ENCODE peak calls at places on chromosomes 12 and 14, in four cellular contexts. F is progenitor cell of endocrine pancreas, U is AG09319, P is body of pancreas. X is an unnamed sample.
A peak's percentile ranks its signal among the peaks of the same experiment; 100 is the strongest.

GRCh38 chr14:77143071-77143470 is 1.5 kb upstream of the ZDHHC22 start:
- DNase-seq in F (no peak), U (no peak), P (no peak), X (no peak)

GRCh38 chr12:65608319-65608916 is 215.9 kb upstream of the HMGA2 start:
- DNase-seq in F (no peak), U (no peak), P (no peak), X (no peak)

GRCh38 chr14:22487941-22488340 is 101.1 kb downstream of the DAD1 start:
- DNase-seq in F (no peak), U (no peak), P (no peak), X (no peak)

GRCh38 chr14:22474730-22475351 is 114.2 kb downstream of the DAD1 start:
- DNase-seq in F (no peak), U (no peak), P (no peak), X (no peak)

GRCh38 chr14:24349742-24350141 is 10.0 kb upstream of the RIPK3 start:
- DNase-seq in F (no peak), U (no peak), P (no peak), X (no peak)

GRCh38 chr14:30295980-30296379 is 263.0 kb upstream of the G2E3 start:
- DNase-seq in F (no peak), U (no peak), P (no peak), X (no peak)

GRCh38 chr14:104435147-104436046 is 144.2 kb upstream of the C14orf180 start:
- DNase-seq in F (no peak), U (no peak), P (no peak), X (no peak)

GRCh38 chr14:102857444-102857843 is 65.0 kb upstream of the AMN start:
- DNase-seq in F (no peak), U (no peak), P (no peak), X (no peak)

GRCh38 chr12:2044165-2044564 is 8.6 kb upstream of the CACNA1C start:
- DNase-seq in F (no peak), U (no peak), P (no peak), X (no peak)

GRCh38 chr12:53034459-53034858 is 15.4 kb upstream of the TNS2 start:
- DNase-seq in F (no peak), U (no peak), P (no peak), X (no peak)

GRCh38 chr12:69688021-69688420 is 11.1 kb downstream of the BEST3 start:
- DNase-seq in F (no peak), U (no peak), P (no peak), X (no peak)

GRCh38 chr14:73943083-73943482 is 6.8 kb downstream of the FAM161B start:
- DNase-seq in F (no peak), U (peak; percentile 11), P (no peak), X (no peak)

GRCh38 chr12:1530592-1531159 is 63.7 kb downstream of the FBXL14 start:
- DNase-seq in F (no peak), U (no peak), P (no peak), X (no peak)

GRCh38 chr12:122641976-122642375 is 61.2 kb downstream of the HCAR2 start:
- DNase-seq in F (no peak), U (no peak), P (no peak), X (no peak)

GRCh38 chr12:33825986-33826602 is 196.2 kb upstream of the ALG10 start:
- DNase-seq in F (no peak), U (no peak), P (no peak), X (no peak)

GRCh38 chr14:65981192-65981843 is 504.9 kb upstream of the CCDC196 start:
- DNase-seq in F (no peak), U (no peak), P (no peak), X (peak; percentile 53)

GRCh38 chr12:84136862-84137367 is 775.7 kb downstream of the SLC6A15 start:
- DNase-seq in F (no peak), U (no peak), P (no peak), X (no peak)

GRCh38 chr12:107405436-107405835 is 280.2 kb upstream of the PWP1 start:
- DNase-seq in F (no peak), U (no peak), P (no peak), X (no peak)

GRCh38 chr14:28875937-28876910 is 109.6 kb downstream of the FOXG1 start:
- DNase-seq in F (no peak), U (no peak), P (no peak), X (no peak)

GRCh38 chr12:108595711-108596647 is 1.9 kb downstream of the TMEM119 start:
- DNase-seq in F (no peak), U (no peak), P (no peak), X (no peak)

GRCh38 chr12:62683724-62684501 is 217.3 kb downstream of the MON2 start:
- DNase-seq in F (no peak), U (peak; percentile 71), P (peak; percentile 13), X (no peak)

GRCh38 chr12:31966558-31967205 is 7.5 kb downstream of the RESF1 start:
- DNase-seq in F (no peak), U (no peak), P (no peak), X (no peak)

GRCh38 chr14:52961060-52961639 is 10.3 kb upstream of the FERMT2 start:
- DNase-seq in F (no peak), U (no peak), P (peak; percentile 68), X (no peak)

GRCh38 chr12:2083561-2083960 is 30.8 kb downstream of the CACNA1C start:
- DNase-seq in F (no peak), U (no peak), P (no peak), X (no peak)

GRCh38 chr14:59214702-59215302 is 26.3 kb downstream of the DAAM1 start:
- DNase-seq in F (no peak), U (no peak), P (no peak), X (no peak)

GRCh38 chr12:1928439-1929121 is 10.1 kb upstream of the CACNA2D4 start:
- DNase-seq in F (peak; percentile 8), U (no peak), P (no peak), X (no peak)

GRCh38 chr12:52200086-52200782 is 8.4 kb upstream of the KRT80 start:
- DNase-seq in F (no peak), U (no peak), P (no peak), X (no peak)

GRCh38 chr14:104722938-104723650 is 935 bp upstream of the ADSS1 start:
- DNase-seq in F (no peak), U (no peak), P (no peak), X (no peak)

DNA sequence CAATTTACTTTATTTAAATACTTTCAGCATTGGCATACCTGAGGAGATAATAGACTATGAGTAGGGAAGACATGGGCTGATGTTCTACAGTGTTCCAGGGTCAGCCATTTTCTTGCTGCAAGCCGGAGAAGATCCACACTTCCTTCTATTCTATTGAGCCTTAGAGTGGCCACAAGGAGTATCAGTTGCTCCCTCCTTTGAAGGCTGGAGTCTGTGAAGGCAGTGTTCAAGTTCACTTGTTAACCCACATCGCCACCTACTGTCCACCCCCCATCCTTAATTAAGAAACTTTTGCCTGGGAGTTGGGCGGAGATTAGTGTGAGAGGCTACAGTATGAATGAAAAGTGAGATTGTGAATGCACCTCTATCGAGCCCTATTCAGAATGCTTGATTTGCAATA is 666.6 kb downstream of the NRXN3 start:
- DNase-seq in F (peak; percentile 46), U (peak; percentile 23), P (peak; percentile 66), X (peak; percentile 22)
- TF ChIP-seq CTCF in F (peak; percentile 76), U (peak; percentile 38), P (peak; percentile 53), X (peak; percentile 96)

GRCh38 chr14:99118046-99118721 is 153.8 kb downstream of the BCL11B start:
- DNase-seq in F (no peak), U (no peak), P (no peak), X (no peak)
- TF ChIP-seq CTCF in F (no peak), U (no peak), P (no peak), X (peak; percentile 27)

DNA sequence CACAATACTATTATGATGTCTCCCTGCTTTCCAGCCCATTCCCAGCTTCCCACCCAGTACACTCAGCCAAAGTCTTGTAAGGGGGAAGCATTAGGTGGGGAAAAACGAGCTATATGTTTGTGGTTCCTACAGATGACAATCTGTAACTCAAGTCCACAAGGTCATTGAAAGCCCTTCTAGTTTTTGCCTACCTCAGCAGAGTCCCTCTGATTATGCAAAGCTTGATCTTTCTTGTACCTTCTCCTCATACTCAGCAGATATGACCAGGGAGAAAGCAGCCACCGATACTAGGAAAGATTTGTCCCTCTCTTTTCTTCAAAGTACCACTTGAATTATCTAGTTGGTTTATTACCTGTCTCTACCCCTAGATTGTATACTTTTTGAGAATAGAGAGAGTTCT is 10.6 kb downstream of the CMAS start:
- DNase-seq in F (no peak), U (no peak), P (no peak), X (no peak)
- TF ChIP-seq CTCF in F (no peak), U (no peak), P (no peak), X (no peak)

GRCh38 chr12:54159140-54159539 is 29.6 kb downstream of the SMUG1 start:
- DNase-seq in F (peak; percentile 75), U (no peak), P (peak; percentile 30), X (no peak)
- TF ChIP-seq CTCF in F (peak; percentile 36), U (no peak), P (no peak), X (no peak)

GRCh38 chr12:14845350-14845750 is 2.0 kb upstream of the ART4 start:
- DNase-seq in F (peak; percentile 44), U (no peak), P (peak; percentile 70), X (peak; percentile 23)
- TF ChIP-seq CTCF in F (peak; percentile 91), U (peak; percentile 67), P (peak; percentile 88), X (peak; percentile 93)

GRCh38 chr12:109931143-109931542 is 31.1 kb downstream of the TCHP start:
- DNase-seq in F (no peak), U (no peak), P (no peak), X (no peak)

GRCh38 chr12:109930028-109930800 is 30.1 kb downstream of the TCHP start:
- DNase-seq in F (no peak), U (no peak), P (peak; percentile 68), X (no peak)

GRCh38 chr12:109937371-109937770 is 37.3 kb downstream of the TCHP start:
- DNase-seq in F (no peak), U (no peak), P (no peak), X (no peak)

GRCh38 chr12:109932878-109933503 is 32.9 kb downstream of the TCHP start:
- DNase-seq in F (no peak), U (no peak), P (peak; percentile 62), X (no peak)

DNA sequence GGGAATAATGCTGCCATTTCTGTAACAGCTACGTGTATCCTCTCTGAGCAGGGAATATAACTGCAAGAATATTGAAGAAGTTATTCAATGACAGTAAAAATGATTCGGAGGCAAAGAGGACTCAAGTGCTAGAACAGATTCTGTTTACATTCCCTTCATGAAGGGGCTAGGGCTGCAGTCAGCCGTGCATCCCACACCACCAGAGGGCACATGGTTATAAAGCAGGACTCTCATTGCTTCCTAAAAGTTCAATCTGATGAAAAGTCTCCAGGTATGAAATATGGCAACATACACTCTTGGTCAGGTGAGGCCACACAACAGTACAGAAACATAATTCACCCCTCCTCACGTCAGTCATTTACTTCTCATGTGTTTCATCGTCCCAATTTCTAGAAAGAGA is 34.0 kb downstream of the TCHP start:
- DNase-seq in F (no peak), U (no peak), P (peak; percentile 64), X (no peak)
- TF ChIP-seq CTCF in F (peak; percentile 37), U (peak; percentile 51), P (peak; percentile 28), X (no peak)

DNA sequence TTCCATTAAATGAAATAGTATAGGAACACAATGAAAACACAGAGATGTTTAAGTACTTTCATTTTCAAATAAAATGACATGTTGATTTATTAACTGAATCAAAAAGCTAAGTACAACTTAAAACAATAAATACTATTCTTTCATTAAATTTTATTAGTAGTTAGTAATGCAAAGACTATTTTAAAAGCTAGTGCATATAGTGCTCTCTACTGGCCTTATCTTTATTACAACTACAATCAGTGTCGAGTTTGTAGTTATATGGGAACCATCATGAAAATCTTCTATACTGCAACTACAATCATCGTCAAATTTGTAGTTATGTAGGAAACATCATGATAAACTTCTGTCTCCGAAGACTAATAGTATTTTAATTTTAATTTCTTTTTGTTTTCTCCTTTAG is 8.9 kb upstream of the LIN7A start:
- DNase-seq in F (no peak), U (no peak), P (no peak), X (no peak)
- TF ChIP-seq CTCF in F (peak; percentile 11), U (peak; percentile 34), P (peak; percentile 2), X (peak; percentile 35)